ENCODE peak calls at places on chromosomes 7 and 10, in six cellular contexts. V is A172, I is cardiac fibroblast, G is GM12865, J is Calu3, W is GM04504. Y is an unnamed sample.

GRCh38 chr10:82861889-82862288 is 986.9 kb downstream of the NRG3 start:
- DNase-seq in V (no peak), I (no peak), G (no peak), J (no peak), W (no peak), Y (no peak)

GRCh38 chr7:41652265-41652664 is 50.6 kb downstream of the INHBA start:
- DNase-seq in V (no peak), I (peak; percentile 12), G (no peak), J (no peak), W (peak; percentile 80), Y (no peak)

GRCh38 chr7:505171-505570 is 14.5 kb downstream of the PDGFA start:
- DNase-seq in V (no peak), I (no peak), G (no peak), J (no peak), W (no peak), Y (no peak)

GRCh38 chr10:123157210-123157609 is 3.0 kb downstream of the BUB3 start:
- DNase-seq in V (peak; percentile 14), I (no peak), G (no peak), J (no peak), W (no peak), Y (no peak)

GRCh38 chr7:66183700-66184099 is 21.4 kb upstream of the TPST1 start:
- DNase-seq in V (peak; percentile 69), I (peak; percentile 78), G (no peak), J (no peak), W (peak; percentile 76), Y (peak; percentile 79)

GRCh38 chr10:101444058-101444457 is 90.1 kb downstream of the BTRC start:
- DNase-seq in V (no peak), I (peak; percentile 24), G (peak; percentile 10), J (no peak), W (no peak), Y (no peak)

GRCh38 chr10:11011966-11012365 is 5.7 kb upstream of the CELF2 start:
- DNase-seq in V (no peak), I (no peak), G (no peak), J (no peak), W (no peak), Y (no peak)

GRCh38 chr10:113447278-113447677 is 105.6 kb upstream of the HABP2 start:
- DNase-seq in V (no peak), I (no peak), G (no peak), J (no peak), W (no peak), Y (no peak)

GRCh38 chr7:45221896-45222604 is 64.5 kb downstream of the RAMP3 start:
- DNase-seq in V (no peak), I (no peak), G (no peak), J (no peak), W (no peak), Y (no peak)

GRCh38 chr7:43791665-43792064 is 33.2 kb downstream of the BLVRA start:
- DNase-seq in V (no peak), I (no peak), G (no peak), J (no peak), W (no peak), Y (no peak)

GRCh38 chr10:15563161-15563715 is 156.5 kb downstream of the ITGA8 start:
- DNase-seq in V (no peak), I (no peak), G (no peak), J (no peak), W (no peak), Y (no peak)

GRCh38 chr10:49118450-49118849 is 3.1 kb upstream of the VSTM4 start:
- DNase-seq in V (no peak), I (no peak), G (no peak), J (no peak), W (no peak), Y (no peak)

GRCh38 chr10:44952779-44953231 is 6.8 kb upstream of the RASSF4 start:
- DNase-seq in V (no peak), I (no peak), G (no peak), J (no peak), W (no peak), Y (no peak)

GRCh38 chr10:15472431-15473400 is 101.6 kb upstream of the FAM171A1 start:
- DNase-seq in V (no peak), I (peak; percentile 86), G (no peak), J (no peak), W (peak; percentile 36), Y (peak; percentile 22)

GRCh38 chr7:152894295-152895170 is 135.0 kb downstream of the ACTR3B start:
- DNase-seq in V (no peak), I (peak; percentile 8), G (peak; percentile 8), J (peak; percentile 43), W (no peak), Y (no peak)

GRCh38 chr7:102004831-102005230 is 187.4 kb downstream of the CUX1 start:
- DNase-seq in V (no peak), I (no peak), G (no peak), J (no peak), W (no peak), Y (no peak)

GRCh38 chr10:46310851-46311250 is 24.1 kb downstream of the ANTXRL start:
- DNase-seq in V (no peak), I (no peak), G (no peak), J (no peak), W (no peak), Y (no peak)

GRCh38 chr7:41007351-41007751 is 695.5 kb downstream of the INHBA start:
- DNase-seq in V (no peak), I (peak; percentile 28), G (no peak), J (peak; percentile 51), W (no peak), Y (peak; percentile 46)